ENCODE peak calls at places on chromosomes 2 and 18, in eight cellular contexts. J is fibroblast of pulmonary artery, Z is NB4, R is vagina, W is lower lobe of right lung, L is skeletal muscle cell, Q is cardiac fibroblast, B is HepG2. V is an unnamed sample.
A peak's percentile ranks its signal among the peaks of the same experiment; 100 is the strongest.

GRCh38 chr2:175414872-175415487 is 233.5 kb upstream of the ATP5MC3 start:
- DNase-seq in J (peak; percentile 58), Z (peak; percentile 90), R (no peak), W (peak; percentile 63), L (peak; percentile 20), Q (peak; percentile 65), B (peak; percentile 55), V (peak; percentile 80)

GRCh38 chr2:230184727-230185578 is 34.8 kb downstream of the SP110 start:
- DNase-seq in J (peak; percentile 11), Z (no peak), R (no peak), W (no peak), L (peak; percentile 19), Q (no peak), B (no peak), V (no peak)

GRCh38 chr18:3230401-3231334 is 10.9 kb upstream of the MYOM1 start:
- DNase-seq in J (peak; percentile 56), Z (peak; percentile 25), R (no peak), W (peak; percentile 52), L (no peak), Q (peak; percentile 81), B (no peak), V (peak; percentile 16)

GRCh38 chr2:67057901-67058703 is 339.0 kb upstream of the ETAA1 start:
- DNase-seq in J (peak; percentile 55), Z (no peak), R (no peak), W (no peak), L (no peak), Q (peak; percentile 14), B (peak; percentile 70), V (no peak)

GRCh38 chr2:112881217-112882000 is 29.6 kb upstream of the IL37 start:
- DNase-seq in J (peak; percentile 96), Z (peak; percentile 96), R (no peak), W (peak; percentile 66), L (peak; percentile 33), Q (peak; percentile 96), B (peak; percentile 54), V (peak; percentile 91)

GRCh38 chr2:37635359-37636208 is 35.9 kb downstream of the CDC42EP3 start:
- DNase-seq in J (peak; percentile 84), Z (peak; percentile 97), R (no peak), W (peak; percentile 68), L (peak; percentile 83), Q (peak; percentile 97), B (no peak), V (no peak)

GRCh38 chr2:29703336-29703735 is 218.1 kb downstream of the ALK start:
- DNase-seq in J (no peak), Z (no peak), R (no peak), W (no peak), L (no peak), Q (no peak), B (no peak), V (no peak)

GRCh38 chr2:28438532-28439063 is 45.9 kb downstream of the FOSL2 start:
- DNase-seq in J (no peak), Z (peak; percentile 53), R (no peak), W (no peak), L (no peak), Q (no peak), B (no peak), V (no peak)

GRCh38 chr2:47744074-47744473 is 38.9 kb upstream of the MSH6 start:
- DNase-seq in J (no peak), Z (no peak), R (no peak), W (no peak), L (no peak), Q (no peak), B (no peak), V (no peak)

GRCh38 chr2:222298311-222299150 is at the start of gene PAX3:
- DNase-seq in J (no peak), Z (peak; percentile 79), R (no peak), W (no peak), L (no peak), Q (no peak), B (no peak), V (peak; percentile 93)
- H3K4me3 ChIP-seq in J (no peak within 1 kb of the TSS), Z (peak within 1 kb of the TSS; percentile 59), R (peak within 1 kb of the TSS; percentile 1), W (no peak within 1 kb of the TSS), L (peak within 1 kb of the TSS; percentile 31), Q (peak within 1 kb of the TSS; percentile 11), B (no peak within 1 kb of the TSS), V (peak within 1 kb of the TSS; percentile 78)

DNA sequence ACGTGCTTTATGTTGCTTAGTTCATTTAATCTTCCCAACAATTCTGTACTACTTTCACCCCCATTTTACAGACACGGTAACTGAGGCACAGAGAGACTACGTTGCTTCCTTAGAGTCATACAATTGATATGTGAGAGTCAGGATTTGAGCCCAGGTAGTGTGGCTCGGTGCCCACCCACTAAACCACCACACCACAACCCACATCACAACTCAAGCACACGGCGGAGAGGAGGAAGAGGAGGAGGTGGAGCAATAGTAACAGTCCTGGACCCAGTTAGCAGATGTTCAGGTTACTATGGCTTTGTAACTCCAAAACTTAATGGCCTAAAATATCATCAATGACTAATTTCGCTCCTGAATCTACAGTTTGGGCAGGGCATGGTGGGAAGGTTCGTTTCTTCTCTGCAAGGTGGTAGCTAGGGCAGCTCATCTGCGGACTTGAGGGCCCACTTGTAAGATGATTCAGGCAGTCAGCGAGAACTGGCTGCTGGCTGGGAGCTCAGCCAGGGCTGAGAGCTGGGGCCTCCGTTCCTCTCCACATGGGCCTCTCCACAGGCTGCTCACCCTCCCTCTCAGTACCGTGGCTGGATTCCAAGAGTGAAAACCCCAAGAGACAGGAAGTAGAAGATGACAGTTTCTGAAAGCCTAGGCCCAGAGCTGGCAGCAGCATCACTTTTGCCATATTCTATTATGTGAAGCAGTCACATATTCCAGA is 167.1 kb downstream of the ZFP36L2 start:
- DNase-seq in J (peak; percentile 98), Z (peak; percentile 76), R (no peak), W (no peak), L (peak; percentile 89), Q (peak; percentile 97), B (no peak), V (peak; percentile 96)
- H3K4me3 ChIP-seq in J (no peak overlapping the region), Z (no peak overlapping the region), R (no peak overlapping the region), W (no peak overlapping the region), L (no peak overlapping the region), Q (no peak overlapping the region), B (no peak overlapping the region), V (no peak overlapping the region)

DNA sequence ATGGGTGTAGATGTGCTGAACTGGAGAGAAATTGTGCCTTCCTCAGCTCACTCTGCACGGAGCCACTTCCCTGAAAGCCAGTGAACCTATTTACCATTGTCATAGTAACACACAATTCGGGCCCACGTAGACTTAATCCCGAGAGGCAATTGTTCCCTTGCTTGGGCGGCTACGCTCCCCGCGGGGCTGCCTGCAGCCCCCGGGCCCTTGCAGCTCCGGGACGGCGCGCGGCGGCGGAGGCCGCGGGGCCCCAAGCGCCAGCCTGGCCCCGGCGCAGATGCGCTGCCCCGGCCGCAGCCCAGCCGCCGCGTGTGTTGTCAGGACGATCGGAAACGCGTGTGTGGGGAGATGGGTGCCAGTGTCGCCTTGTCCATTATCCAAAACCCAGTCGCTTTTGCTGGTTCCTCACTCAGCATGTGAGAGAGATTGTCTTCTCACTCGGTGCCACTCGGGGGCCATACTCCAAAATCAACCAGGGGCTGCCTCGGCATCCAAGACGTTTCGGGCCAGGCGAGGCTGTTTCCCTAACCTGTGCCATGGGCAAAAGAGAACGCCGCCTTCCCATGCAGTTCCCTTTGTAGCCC is 17.9 kb upstream of the LRRTM1 start:
- DNase-seq in J (no peak), Z (no peak), R (no peak), W (no peak), L (no peak), Q (no peak), B (no peak), V (no peak)
- H3K4me3 ChIP-seq in J (no peak overlapping the region), Z (no peak overlapping the region), R (no peak overlapping the region), W (no peak overlapping the region), L (no peak overlapping the region), Q (no peak overlapping the region), B (no peak overlapping the region), V (no peak overlapping the region)

GRCh38 chr18:69898241-69898861 is 49.3 kb downstream of the CD226 start:
- DNase-seq in J (no peak), Z (peak; percentile 48), R (no peak), W (no peak), L (no peak), Q (no peak), B (peak; percentile 18), V (no peak)

GRCh38 chr18:69900941-69901340 is 46.7 kb downstream of the CD226 start:
- DNase-seq in J (no peak), Z (no peak), R (no peak), W (no peak), L (no peak), Q (no peak), B (no peak), V (no peak)

GRCh38 chr18:69894467-69894866 is 53.2 kb downstream of the CD226 start:
- DNase-seq in J (no peak), Z (no peak), R (no peak), W (no peak), L (no peak), Q (no peak), B (no peak), V (no peak)

GRCh38 chr18:69895081-69896047 is 52.3 kb downstream of the CD226 start:
- DNase-seq in J (no peak), Z (no peak), R (no peak), W (no peak), L (no peak), Q (no peak), B (no peak), V (no peak)

DNA sequence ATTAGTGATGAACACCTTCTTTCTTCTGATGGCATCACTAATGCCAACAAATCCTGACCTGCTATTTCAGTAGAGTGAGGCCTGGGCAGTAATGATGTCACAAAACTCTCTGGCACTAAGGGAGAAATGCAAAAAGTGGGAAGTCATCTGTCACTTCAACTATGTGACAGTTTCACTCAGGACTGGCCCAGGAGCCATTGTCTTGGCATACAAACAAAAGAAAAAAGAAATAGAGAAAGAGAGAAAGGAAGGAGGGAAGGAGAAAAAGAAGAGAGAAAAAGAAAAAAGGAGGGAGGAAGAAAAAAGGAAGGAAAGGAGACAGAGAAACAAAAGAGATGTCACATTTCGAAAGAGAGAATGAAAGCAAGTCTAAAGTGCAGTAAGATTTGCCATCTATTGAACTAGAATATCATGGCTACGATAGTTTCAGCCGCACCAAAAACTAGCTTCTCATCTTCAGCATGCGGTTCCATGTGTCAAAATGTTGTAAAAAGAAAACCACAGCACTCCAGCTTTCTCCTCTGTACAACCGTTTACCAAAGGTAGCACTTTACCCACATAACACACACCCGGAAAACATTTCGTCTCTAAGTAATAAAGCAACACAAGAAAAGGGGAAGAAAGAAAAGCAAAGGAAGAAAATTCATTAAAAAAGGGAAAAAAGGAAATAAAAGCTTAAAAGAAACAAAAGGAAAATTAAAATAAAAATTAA is 50.1 kb downstream of the CD226 start:
- DNase-seq in J (no peak), Z (peak; percentile 43), R (no peak), W (no peak), L (no peak), Q (no peak), B (no peak), V (no peak)
- H3K4me3 ChIP-seq in J (no peak overlapping the region), Z (peak overlapping the region; percentile 32), R (no peak overlapping the region), W (no peak overlapping the region), L (no peak overlapping the region), Q (no peak overlapping the region), B (no peak overlapping the region), V (no peak overlapping the region)

DNA sequence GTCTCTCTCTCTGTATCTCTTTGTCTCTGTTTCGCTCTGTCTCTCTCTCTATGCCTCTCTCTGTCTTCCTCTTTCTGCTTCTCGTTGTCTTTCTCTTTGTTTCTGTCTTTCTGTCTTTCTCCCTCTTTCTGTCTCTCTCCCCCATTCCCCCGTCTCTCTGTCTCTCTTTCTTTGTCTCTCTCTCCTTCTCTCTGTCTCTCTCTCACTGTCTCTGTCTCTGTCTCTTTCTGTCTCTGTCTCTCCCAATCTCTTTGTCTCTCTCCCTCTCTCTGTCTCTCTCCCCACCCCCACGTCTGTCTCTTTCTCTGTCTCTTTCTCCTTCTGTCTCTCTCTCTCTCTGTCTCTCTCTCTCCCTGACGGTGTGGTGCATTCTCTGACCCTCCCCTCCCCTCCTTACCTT is 71.9 kb upstream of the ZNF516 start:
- DNase-seq in J (no peak), Z (no peak), R (no peak), W (no peak), L (no peak), Q (no peak), B (no peak), V (no peak)
- H3K4me3 ChIP-seq in J (no peak overlapping the region), Z (no peak overlapping the region), R (no peak overlapping the region), W (no peak overlapping the region), L (no peak overlapping the region), Q (no peak overlapping the region), B (no peak overlapping the region), V (no peak overlapping the region)